ENCODE peak calls at places on chromosomes 3 and 15, in five cellular contexts. H, N, D, S and A are unnamed samples.

GRCh38 chr3:168647582-168647981 is 551.9 kb upstream of the GOLIM4 start:
- DNase-seq in H (no peak), D (no peak), S (no peak), N (no peak), A (no peak)

GRCh38 chr3:3800685-3801509 is 1.7 kb downstream of the LRRN1 start:
- DNase-seq in D (no peak), S (peak), N (no peak), H (no peak), A (no peak)

GRCh38 chr3:194089357-194090177 is 46.4 kb upstream of the HES1 start:
- DNase-seq in D (peak), H (no peak), S (no peak), N (peak), A (peak)

GRCh38 chr3:67647390-67647878 is 7.0 kb downstream of the SUCLG2 start:
- DNase-seq in S (no peak), H (no peak), N (peak), D (peak), A (peak)

GRCh38 chr15:101138913-101139880 is 112.7 kb downstream of the CHSY1 start:
- DNase-seq in D (peak), S (no peak), H (no peak), N (peak), A (no peak)

GRCh38 chr3:10262027-10262426 is 13.8 kb downstream of the TATDN2 start:
- DNase-seq in D (no peak), N (no peak), H (no peak), S (no peak), A (no peak)

GRCh38 chr3:13086594-13086993 is 13.4 kb upstream of the IQSEC1 start:
- DNase-seq in D (no peak), S (no peak), N (no peak), H (no peak), A (no peak)

GRCh38 chr3:136473716-136474326 is 223.7 kb downstream of the PCCB start:
- DNase-seq in N (peak), H (no peak), D (no peak), S (no peak), A (no peak)

GRCh38 chr3:48656061-48656840 is 6.4 kb downstream of the CELSR3 start:
- DNase-seq in N (peak), D (peak), S (peak), H (peak), A (no peak)

GRCh38 chr3:56976666-56977560 is 83.6 kb upstream of the SPATA12 start:
- DNase-seq in D (no peak), S (no peak), H (no peak), N (peak), A (no peak)

GRCh38 chr3:8854656-8855055 is 85.2 kb upstream of the OXTR start:
- DNase-seq in D (no peak), N (peak), H (no peak), S (no peak), A (no peak)

GRCh38 chr15:66261056-66261455 is 7.5 kb upstream of the MEGF11 start:
- DNase-seq in D (no peak), H (no peak), S (no peak), N (no peak), A (no peak)

GRCh38 chr3:126287536-126288181 is 69.5 kb downstream of the KLF15 start:
- DNase-seq in N (peak), S (peak), H (no peak), D (no peak), A (no peak)

GRCh38 chr3:185677146-185677829 is 91.2 kb downstream of the SENP2 start:
- DNase-seq in S (peak), N (peak), D (peak), H (no peak), A (no peak)

GRCh38 chr3:146117406-146118285 is 43.3 kb downstream of the PLOD2 start:
- DNase-seq in D (peak), N (peak), H (no peak), S (no peak), A (peak)

GRCh38 chr3:128613083-128613829 is 37.4 kb downstream of the RPN1 start:
- DNase-seq in H (no peak), D (no peak), N (no peak), S (no peak), A (no peak)

GRCh38 chr3:10286596-10287295 is 6.0 kb downstream of the GHRL start:
- DNase-seq in N (peak), D (no peak), S (no peak), H (peak), A (peak)

GRCh38 chr3:195662-196061 is 901 bp upstream of the CHL1 start:
- DNase-seq in H (no peak), N (no peak), D (no peak), S (no peak), A (no peak)

GRCh38 chr3:169846458-169847193 is 23.1 kb downstream of the LRRC31 start:
- DNase-seq in D (peak), S (no peak), H (no peak), N (peak), A (peak)

GRCh38 chr15:70974004-70974832 is 81.6 kb downstream of the LRRC49 start:
- DNase-seq in N (peak), S (no peak), D (peak), H (no peak), A (peak)

GRCh38 chr15:89429023-89429422 is 67.4 kb downstream of the RHCG start:
- DNase-seq in S (no peak), N (peak), H (no peak), D (peak), A (no peak)

GRCh38 chr3:30475038-30475808 is 131.2 kb upstream of the TGFBR2 start:
- DNase-seq in N (no peak), S (no peak), D (no peak), H (no peak), A (no peak)

GRCh38 chr3:58261954-58262666 is 24.5 kb downstream of the ABHD6 start:
- DNase-seq in S (no peak), H (no peak), N (no peak), D (no peak), A (no peak)

GRCh38 chr3:122307987-122308386 is 17.1 kb upstream of the CSTA start:
- DNase-seq in S (no peak), D (no peak), H (no peak), N (no peak), A (no peak)

GRCh38 chr3:13217736-13218540 is 144.7 kb upstream of the IQSEC1 start:
- DNase-seq in H (no peak), D (peak), N (peak), S (no peak), A (peak)

GRCh38 chr3:125644036-125645025 is 49.0 kb upstream of the OSBPL11 start:
- DNase-seq in N (peak), H (no peak), S (no peak), D (no peak), A (no peak)

GRCh38 chr3:161556533-161556932 is 59.9 kb downstream of the OTOL1 start:
- DNase-seq in H (no peak), D (no peak), N (no peak), S (no peak), A (no peak)